ENCODE peak calls at places on chromosomes 11 and 22, in seven cellular contexts. J, Q, E, D, R, L and K are unnamed samples.

GRCh38 chr22:42856179-42856864 is 751 bp downstream of the ARFGAP3 start:
- DNase-seq in J (peak; percentile 36), D (peak; percentile 52), E (peak; percentile 83), Q (peak; percentile 79), R (no peak), L (peak; percentile 42), K (peak; percentile 75)

GRCh38 chr11:27357250-27357649 is 5.8 kb downstream of the CCDC34 start:
- DNase-seq in Q (no peak), J (no peak), L (no peak), D (peak; percentile 44), E (no peak), R (no peak), K (no peak)

GRCh38 chr22:20583471-20583922 is 76.1 kb downstream of the MED15 start:
- DNase-seq in J (no peak), Q (peak; percentile 58), E (peak; percentile 39), D (no peak), L (peak; percentile 46), R (no peak), K (no peak)

GRCh38 chr11:115352805-115353483 is 151.3 kb downstream of the CADM1 start:
- DNase-seq in D (no peak), Q (no peak), L (no peak), E (no peak), R (no peak), J (peak; percentile 21), K (no peak)

GRCh38 chr11:66317322-66317765 is 500 bp upstream of the CD248 start:
- DNase-seq in J (peak; percentile 81), E (no peak), Q (peak; percentile 62), L (no peak), D (no peak), R (no peak), K (no peak)

GRCh38 chr22:38699784-38700183 is 959 bp downstream of the JOSD1 start:
- DNase-seq in Q (no peak), L (no peak), D (no peak), E (no peak), R (no peak), J (peak; percentile 36), K (no peak)

GRCh38 chr11:69893631-69894030 is 74.4 kb upstream of the FGF3 start:
- DNase-seq in Q (no peak), R (no peak), L (no peak), D (no peak), E (peak; percentile 13), J (no peak), K (no peak)

GRCh38 chr22:36194971-36195370 is 6.6 kb downstream of the APOL4 start:
- DNase-seq in E (peak; percentile 58), L (peak; percentile 83), D (peak; percentile 57), R (peak; percentile 52), J (peak; percentile 83), Q (peak; percentile 75), K (peak; percentile 83)

GRCh38 chr11:121467965-121468364 is 15.2 kb upstream of the SORL1-AS1 start:
- DNase-seq in E (no peak), L (no peak), Q (no peak), R (no peak), D (no peak), J (no peak), K (no peak)

GRCh38 chr11:64861227-64861970 is 16.9 kb upstream of the CDC42BPG start:
- DNase-seq in J (no peak), Q (no peak), E (no peak), L (no peak), D (no peak), R (no peak), K (no peak)

GRCh38 chr22:46085831-46086576 is 64.3 kb upstream of the PPARA start:
- DNase-seq in D (peak; percentile 87), L (no peak), R (no peak), Q (peak; percentile 66), J (peak; percentile 74), E (peak; percentile 91), K (peak; percentile 87)

GRCh38 chr11:70889411-70889810 is 363.0 kb downstream of the SHANK2 start:
- DNase-seq in Q (no peak), E (peak; percentile 19), L (no peak), R (no peak), D (no peak), J (no peak), K (no peak)

GRCh38 chr22:32804036-32804435 is 2.5 kb downstream of the TIMP3 start:
- DNase-seq in Q (no peak), D (no peak), E (no peak), L (no peak), R (no peak), J (peak; percentile 49), K (no peak)

GRCh38 chr11:4551346-4551979 is 6.5 kb downstream of the OR52M1 start:
- DNase-seq in D (no peak), R (no peak), J (no peak), Q (no peak), L (peak; percentile 10), E (no peak), K (no peak)

GRCh38 chr22:45977003-45977395 is at the start of gene WNT7B:
- DNase-seq in Q (no peak), R (no peak), E (peak; percentile 75), D (no peak), L (peak; percentile 72), J (no peak), K (no peak)

GRCh38 chr22:19631899-19632670 is 82.2 kb upstream of the SEPTIN5 start:
- DNase-seq in Q (no peak), D (no peak), R (peak; percentile 1), L (peak; percentile 78), J (peak; percentile 37), E (no peak), K (no peak)

GRCh38 chr22:42138122-42138770 is 7.6 kb upstream of the CYP2D6 start:
- DNase-seq in D (no peak), L (no peak), E (no peak), R (no peak), J (no peak), Q (no peak), K (no peak)

GRCh38 chr11:45405916-45406670 is 120.0 kb upstream of the SYT13 start:
- DNase-seq in R (no peak), L (no peak), D (peak; percentile 11), Q (no peak), E (no peak), J (peak; percentile 42), K (no peak)

GRCh38 chr11:88799749-88800500 is 265.9 kb downstream of the GRM5 start:
- DNase-seq in E (no peak), R (no peak), J (peak; percentile 48), L (no peak), Q (no peak), D (no peak), K (no peak)

GRCh38 chr11:11081273-11081672 is 223.4 kb upstream of the ZBED5 start:
- DNase-seq in R (no peak), E (no peak), J (no peak), L (no peak), D (no peak), Q (no peak), K (no peak)
- H3K27ac ChIP-seq in R (no peak overlapping the region), E (no peak overlapping the region), J (no peak overlapping the region), L (no peak overlapping the region), D (no peak overlapping the region), Q (no peak overlapping the region), K (no peak overlapping the region)

GRCh38 chr11:111301004-111301839 is 2.9 kb downstream of the POU2AF3 start:
- DNase-seq in E (no peak), L (no peak), R (no peak), D (peak; percentile 63), Q (no peak), J (no peak), K (no peak)
- H3K27ac ChIP-seq in E (no peak overlapping the region), L (no peak overlapping the region), R (no peak overlapping the region), D (peak overlapping the region; percentile 96), Q (no peak overlapping the region), J (no peak overlapping the region), K (no peak overlapping the region)

GRCh38 chr11:123452799-123453198 is 22.7 kb downstream of the GRAMD1B start:
- DNase-seq in R (no peak), D (no peak), J (no peak), L (no peak), Q (no peak), E (no peak), K (no peak)

GRCh38 chr11:123449436-123449835 is 19.4 kb downstream of the GRAMD1B start:
- DNase-seq in Q (no peak), L (no peak), E (no peak), D (no peak), R (no peak), J (no peak), K (no peak)

GRCh38 chr11:123448798-123449197 is 18.7 kb downstream of the GRAMD1B start:
- DNase-seq in E (no peak), L (no peak), Q (no peak), J (no peak), D (no peak), R (no peak), K (no peak)

GRCh38 chr11:123451183-123451907 is 21.3 kb downstream of the GRAMD1B start:
- DNase-seq in L (no peak), D (no peak), Q (no peak), E (no peak), J (no peak), R (no peak), K (no peak)

GRCh38 chr11:123450593-123450992 is 20.5 kb downstream of the GRAMD1B start:
- DNase-seq in D (no peak), R (peak; percentile 23), Q (peak; percentile 15), L (no peak), E (no peak), J (peak; percentile 46), K (no peak)
- H3K27ac ChIP-seq in D (no peak overlapping the region), R (no peak overlapping the region), Q (peak overlapping the region; percentile 71), L (no peak overlapping the region), E (no peak overlapping the region), J (no peak overlapping the region), K (no peak overlapping the region)

DNA sequence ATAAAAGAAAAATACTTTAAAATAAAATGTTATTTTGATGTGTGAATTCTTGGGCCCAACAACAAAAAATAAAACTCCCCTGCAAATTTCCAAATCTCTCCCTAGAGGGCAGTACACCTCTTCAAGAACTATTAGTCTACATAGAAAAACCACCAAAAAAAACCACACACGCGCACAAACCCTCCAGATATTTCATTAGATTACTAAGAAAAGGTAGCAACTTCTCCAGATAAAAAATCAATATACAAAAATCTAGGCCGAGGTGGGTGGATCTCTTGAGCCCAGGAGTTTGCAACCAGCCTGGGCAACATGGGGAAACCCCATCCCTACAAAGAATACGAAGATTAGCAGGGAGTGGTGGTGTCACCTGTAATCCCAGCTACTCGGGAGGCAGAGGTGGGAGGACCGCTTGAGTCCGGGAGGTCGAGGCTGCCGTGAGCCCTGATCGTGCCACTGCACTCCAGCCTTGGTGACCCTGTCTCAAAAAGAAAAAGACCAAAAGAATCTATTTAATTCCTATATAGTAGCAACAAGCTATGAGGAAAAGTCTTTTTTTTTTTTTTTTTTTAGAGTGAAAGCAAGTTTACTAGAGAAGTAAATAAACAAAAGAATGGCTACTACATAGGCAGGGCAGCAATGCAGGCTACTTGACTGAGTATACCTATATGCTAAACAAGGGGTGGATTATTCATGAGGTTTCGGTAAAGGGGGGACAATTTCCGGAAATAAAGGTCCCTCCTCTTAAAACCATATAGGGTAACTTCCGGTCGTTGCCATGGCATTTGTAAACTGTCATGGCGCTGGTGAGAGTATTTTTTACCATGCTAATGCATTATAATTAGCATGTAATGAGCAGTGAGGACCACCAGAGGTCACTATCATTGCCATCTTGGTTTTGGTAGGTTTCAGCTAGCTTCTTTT is 13.1 kb downstream of the B3GNT6 start:
- DNase-seq in E (no peak), Q (peak; percentile 91), R (peak; percentile 79), L (peak; percentile 79), D (peak; percentile 74), J (peak; percentile 96), K (peak; percentile 78)
- H3K27ac ChIP-seq in E (no peak overlapping the region), Q (no peak overlapping the region), R (no peak overlapping the region), L (no peak overlapping the region), D (peak overlapping the region; percentile 62), J (no peak overlapping the region), K (no peak overlapping the region)